ENCODE peak calls at places on chromosomes 16 and 17, in five cellular contexts. G is kidney glomerular epithelial cell, T is glutamatergic neuron, Q is aorta, B is H54. N is an unnamed sample.

GRCh38 chr17:62650587-62650986 is 23.1 kb downstream of the MRC2 start:
- DNase-seq in G (no peak), B (no peak), Q (no peak), T (no peak), N (no peak)

GRCh38 chr16:1972490-1972877 is 631 bp downstream of the TBL3 start:
- DNase-seq in G (no peak), B (no peak), T (no peak), Q (no peak), N (peak; percentile 27)

GRCh38 chr17:50575581-50576210 is 15.2 kb downstream of the CACNA1G start:
- DNase-seq in G (no peak), B (no peak), T (no peak), Q (no peak), N (no peak)

GRCh38 chr17:48997827-48998556 is 807 bp downstream of the IGF2BP1 start:
- DNase-seq in G (no peak), Q (no peak), B (no peak), T (peak; percentile 52), N (no peak)

GRCh38 chr17:52297230-52298010 is 138.9 kb upstream of the CA10 start:
- DNase-seq in T (no peak), G (no peak), B (peak; percentile 7), Q (no peak), N (no peak)

GRCh38 chr17:77828749-77829539 is 129.6 kb upstream of the TNRC6C start:
- DNase-seq in T (no peak), B (no peak), Q (peak; percentile 30), G (no peak), N (no peak)

GRCh38 chr16:20747030-20747816 is 5.6 kb upstream of the THUMPD1 start:
- DNase-seq in G (no peak), T (no peak), Q (no peak), B (no peak), N (no peak)

GRCh38 chr16:47715442-47716054 is 254.4 kb downstream of the PHKB start:
- DNase-seq in B (no peak), G (no peak), T (no peak), Q (no peak), N (no peak)

GRCh38 chr17:74757931-74758845 is 9.8 kb downstream of the NHERF1 start:
- DNase-seq in G (no peak), Q (no peak), B (no peak), T (no peak), N (no peak)

GRCh38 chr17:55672585-55673501 is 49.8 kb downstream of the TMEM100 start:
- DNase-seq in T (no peak), B (no peak), G (no peak), Q (no peak), N (no peak)

GRCh38 chr16:80084163-80084562 is 456.6 kb upstream of the DYNLRB2 start:
- DNase-seq in Q (no peak), T (no peak), B (no peak), G (no peak), N (no peak)

GRCh38 chr16:2085669-2086068 is 37.9 kb downstream of the TSC2 start:
- DNase-seq in G (no peak), B (no peak), T (no peak), Q (no peak), N (no peak)

GRCh38 chr16:29769507-29769906 is 8.5 kb upstream of the ZG16 start:
- DNase-seq in Q (no peak), T (no peak), G (no peak), B (no peak), N (no peak)

N was measured in lung microvascular endothelial cell.